ENCODE peak calls at places on chromosome X, in six cellular contexts. F, Y, N, R, T and Z are unnamed samples.

GRCh38 chrX:108270739-108271396 is 167.4 kb downstream of the COL4A6 start:
- DNase-seq in Y (no peak), N (peak), F (no peak), R (no peak), T (no peak), Z (no peak)

GRCh38 chrX:1488141-1488540 is 35.4 kb upstream of the ASMTL start:
- DNase-seq in R (no peak), T (no peak), F (no peak), Y (peak), N (no peak), Z (no peak)

GRCh38 chrX:105822138-105823091 is at the start of gene NRK:
- DNase-seq in T (no peak), R (peak), N (no peak), F (no peak), Y (peak), Z (no peak)

GRCh38 chrX:38868941-38869378 is 67.7 kb downstream of the MID1IP1 start:
- DNase-seq in N (no peak), T (no peak), F (no peak), R (no peak), Y (no peak), Z (no peak)

GRCh38 chrX:79270401-79270800 is 96.7 kb downstream of the ITM2A start:
- DNase-seq in T (no peak), R (no peak), N (no peak), Y (no peak), F (peak), Z (no peak)

GRCh38 chrX:39974228-39974627 is 123.5 kb downstream of the BCOR start:
- DNase-seq in R (no peak), N (no peak), T (no peak), F (no peak), Y (no peak), Z (no peak)

GRCh38 chrX:9341305-9342201 is 123.3 kb upstream of the TBL1X start:
- DNase-seq in T (no peak), R (no peak), F (peak), N (no peak), Y (peak), Z (no peak)

GRCh38 chrX:39518451-39519212 is 579.1 kb downstream of the BCOR start:
- DNase-seq in N (no peak), T (no peak), Y (peak), R (no peak), F (no peak), Z (no peak)

GRCh38 chrX:101764538-101764937 is 104.9 kb upstream of the ARMCX2 start:
- DNase-seq in N (no peak), T (no peak), Y (no peak), F (no peak), R (no peak), Z (no peak)

GRCh38 chrX:6803607-6804006 is 268.7 kb upstream of the VCX3A start:
- DNase-seq in N (no peak), F (no peak), T (no peak), Y (no peak), R (no peak), Z (no peak)

GRCh38 chrX:150303386-150304097 is 59.6 kb upstream of the MAMLD1 start:
- DNase-seq in R (no peak), F (no peak), N (no peak), T (no peak), Y (no peak), Z (no peak)

GRCh38 chrX:116862340-116862739 is 399.6 kb upstream of the CT83 start:
- DNase-seq in Y (no peak), F (no peak), N (no peak), R (no peak), T (no peak), Z (no peak)

DNA sequence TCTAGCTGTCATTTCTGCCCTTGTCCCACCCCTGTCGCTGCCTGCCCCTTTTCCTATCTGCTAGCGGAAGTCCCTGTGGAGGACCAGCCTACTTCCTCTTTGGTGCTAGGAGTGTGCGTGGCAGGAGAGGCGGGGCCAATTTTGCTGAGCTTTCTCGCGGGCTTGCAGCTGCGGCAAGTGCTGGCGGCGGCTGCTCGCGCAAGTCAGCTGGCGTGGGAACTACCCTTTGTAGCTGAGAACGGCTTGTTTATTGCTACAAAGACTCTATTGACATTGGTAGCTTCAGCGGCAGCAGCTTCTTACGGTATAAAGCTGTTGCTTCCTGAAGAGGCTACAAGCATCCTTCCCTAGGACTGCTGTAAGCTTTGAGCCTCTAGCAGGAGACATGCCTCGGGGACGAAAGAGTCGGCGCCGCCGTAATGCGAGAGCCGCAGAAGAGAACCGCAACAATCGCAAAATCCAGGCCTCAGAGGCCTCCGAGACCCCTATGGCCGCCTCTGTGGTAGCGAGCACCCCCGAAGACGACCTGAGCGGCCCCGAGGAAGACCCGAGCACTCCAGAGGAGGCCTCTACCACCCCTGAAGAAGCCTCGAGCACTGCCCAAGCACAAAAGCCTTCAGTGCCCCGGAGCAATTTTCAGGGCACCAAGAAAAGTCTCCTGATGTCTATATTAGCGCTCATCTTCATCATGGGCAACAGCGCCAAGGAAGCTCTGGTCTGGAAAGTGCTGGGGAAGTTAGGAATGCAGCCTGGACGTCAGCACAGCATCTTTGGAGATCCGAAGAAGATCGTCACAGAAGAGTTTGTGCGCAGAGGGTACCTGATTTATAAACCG is at the start of gene MAGEH1:
- DNase-seq in T (peak), Y (peak), N (peak), R (peak), F (peak), Z (no peak)
- TF ChIP-seq POLR2A in T (peak), Y (peak), N (peak), R (no peak), F (peak), Z (no peak)

DNA sequence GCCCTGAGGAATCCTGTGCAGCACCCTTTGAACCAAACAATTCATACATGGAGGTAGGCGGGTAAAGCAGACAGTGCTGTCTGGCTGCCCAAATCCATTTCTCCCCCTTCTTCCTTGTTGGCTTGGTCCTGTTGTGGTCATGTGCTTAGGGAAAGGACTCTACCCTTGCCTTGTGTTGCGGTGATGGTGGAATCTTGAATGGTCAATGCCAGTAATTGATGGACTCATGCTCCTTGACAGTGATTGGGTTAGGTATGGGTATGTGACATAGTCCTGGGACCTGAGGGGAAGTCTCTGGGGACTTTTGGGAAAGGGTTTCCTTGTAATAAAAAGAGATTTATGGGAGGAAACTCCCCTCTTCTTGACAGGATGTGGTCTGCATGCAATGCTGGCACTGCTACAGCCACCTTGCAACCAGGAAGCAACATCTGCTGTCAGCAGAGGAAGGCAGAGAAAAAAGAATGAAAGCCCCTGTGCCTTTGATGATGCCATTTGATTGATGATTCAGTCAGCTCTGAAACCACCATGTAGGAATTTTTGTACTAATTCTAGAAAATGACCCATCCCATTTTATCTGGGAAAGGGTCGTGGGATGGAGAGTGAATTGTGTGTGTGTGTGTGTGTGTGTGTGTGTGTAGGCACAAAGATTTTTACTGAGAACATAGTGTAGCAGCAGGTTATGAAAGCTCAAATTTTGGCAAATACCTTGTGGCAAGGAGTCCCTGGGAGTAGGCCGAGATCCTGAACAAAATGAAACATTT is 30.0 kb upstream of the HUWE1 start:
- DNase-seq in N (no peak), Y (no peak), T (no peak), F (no peak), R (no peak), Z (no peak)
- TF ChIP-seq POLR2A in N (no peak), Y (no peak), T (no peak), F (no peak), R (no peak), Z (no peak)

GRCh38 chrX:20141281-20142220 is at the start of gene EIF1AX:
- DNase-seq in N (peak), R (peak), F (peak), T (peak), Y (peak), Z (peak)
- TF ChIP-seq POLR2A in N (peak), R (peak), F (peak), T (peak), Y (peak), Z (no peak)

GRCh38 chrX:132217203-132218073 is 1.8 kb downstream of the RAP2C start:
- DNase-seq in Y (peak), R (peak), T (peak), N (peak), F (peak), Z (peak)
- TF ChIP-seq POLR2A in Y (peak), R (no peak), T (peak), N (no peak), F (peak), Z (no peak)

DNA sequence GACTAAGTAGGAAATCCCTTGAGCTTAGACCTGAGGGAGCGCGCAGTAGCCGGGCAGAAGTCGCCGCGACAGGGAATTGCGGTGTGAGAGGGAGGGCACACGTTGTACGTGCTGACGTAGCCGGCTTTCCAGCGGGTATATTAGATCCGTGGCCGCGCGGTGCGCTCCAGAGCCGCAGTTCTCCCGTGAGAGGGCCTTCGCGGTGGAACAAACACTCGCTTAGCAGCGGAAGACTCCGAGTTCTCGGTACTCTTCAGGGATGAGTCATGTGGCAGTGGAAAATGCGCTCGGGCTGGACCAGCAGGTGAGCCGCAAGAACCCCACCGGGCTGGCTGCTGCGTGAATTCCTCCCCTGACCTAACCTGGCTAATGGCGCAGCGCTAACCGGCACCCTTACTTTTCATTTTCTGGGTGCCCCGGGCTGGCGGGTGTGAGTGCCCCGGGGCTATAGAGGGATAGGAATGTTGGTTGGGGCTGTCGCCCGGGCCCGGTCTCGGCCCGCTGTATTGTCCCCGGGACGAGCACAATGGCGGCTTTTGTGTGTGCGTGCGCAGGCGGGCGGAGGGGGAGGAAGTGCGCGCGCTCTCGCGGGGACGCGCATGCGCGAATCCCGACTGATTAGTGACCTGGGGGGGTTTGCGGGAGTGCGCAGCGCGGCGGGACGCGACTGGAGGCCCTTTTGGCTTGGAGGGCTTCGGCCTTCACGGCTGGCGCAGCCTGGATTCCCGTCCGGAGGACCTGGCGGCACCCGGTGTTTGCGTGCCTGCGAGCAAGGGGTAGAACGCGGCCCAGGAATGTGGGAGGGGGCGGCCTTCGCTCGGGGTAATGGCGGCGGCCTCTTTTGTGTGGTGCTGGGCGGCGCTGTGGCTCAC is at the start of gene DDX3X:
- DNase-seq in F (peak), R (peak), N (peak), T (no peak), Y (peak), Z (peak)
- TF ChIP-seq POLR2A in F (peak), R (peak), N (peak), T (peak), Y (peak), Z (peak)

GRCh38 chrX:71364221-71364620 is 1.9 kb upstream of the TAF1 start:
- DNase-seq in R (no peak), F (no peak), N (no peak), Y (no peak), T (no peak), Z (no peak)

GRCh38 chrX:71367396-71367795 is 1.2 kb downstream of the TAF1 start:
- DNase-seq in N (no peak), Y (peak), T (no peak), R (no peak), F (peak), Z (no peak)

GRCh38 chrX:71366674-71367256 is 608 bp downstream of the TAF1 start:
- DNase-seq in F (peak), R (no peak), Y (peak), N (no peak), T (no peak), Z (no peak)

GRCh38 chrX:71365356-71365875 is 741 bp upstream of the TAF1 start:
- DNase-seq in N (no peak), T (no peak), Y (no peak), F (no peak), R (no peak), Z (no peak)

GRCh38 chrX:71365876-71366673 is at the start of gene TAF1:
- DNase-seq in N (peak), F (peak), R (peak), Y (peak), T (peak), Z (peak)
- TF ChIP-seq POLR2A in N (no peak), F (peak), R (no peak), Y (peak), T (peak), Z (no peak)

DNA sequence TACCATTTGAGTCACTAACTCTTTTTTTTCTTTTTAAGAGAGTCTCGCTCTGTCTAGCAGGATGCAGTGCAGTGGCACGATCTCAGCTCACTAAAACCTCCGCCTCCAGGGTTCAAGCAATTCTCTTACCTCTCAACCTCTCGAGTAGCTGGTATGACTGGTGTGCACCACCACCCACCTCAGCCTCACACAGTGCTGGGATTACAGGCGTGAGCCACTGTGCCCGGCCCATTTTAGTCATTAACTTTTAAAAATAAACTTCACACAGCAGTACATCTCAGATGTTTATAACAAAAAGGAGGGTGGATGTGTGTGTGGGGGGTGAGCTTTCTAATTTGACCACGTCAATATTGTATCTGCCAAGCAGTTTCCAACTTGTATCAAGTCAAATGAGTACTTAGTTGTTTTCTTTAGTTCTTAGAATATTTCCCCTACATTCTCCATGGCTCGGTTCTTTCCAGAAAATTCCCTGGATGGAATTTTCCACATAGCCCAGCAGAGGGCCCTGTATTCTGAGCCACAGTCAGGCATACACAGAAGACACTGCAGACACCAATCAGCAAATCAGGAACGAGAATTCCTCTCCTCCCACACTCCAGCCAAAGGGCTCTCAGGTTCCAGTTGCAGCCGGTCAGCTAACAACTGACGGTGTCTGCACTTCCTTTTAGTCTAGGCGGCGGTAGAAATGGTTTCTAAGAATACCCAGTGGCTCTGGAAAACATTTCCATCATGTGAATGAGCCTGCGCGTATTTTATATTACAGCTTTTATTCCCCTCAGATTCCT is 20.1 kb upstream of the ARAF start:
- DNase-seq in R (peak), Y (peak), T (peak), F (peak), N (peak), Z (peak)
- TF ChIP-seq POLR2A in R (no peak), Y (peak), T (no peak), F (peak), N (peak), Z (no peak)

GRCh38 chrX:130523460-130524394 is 121.9 kb downstream of the RBMX2 start:
- DNase-seq in T (peak), Y (peak), N (peak), R (no peak), F (no peak), Z (no peak)
- TF ChIP-seq POLR2A in T (no peak), Y (no peak), N (no peak), R (no peak), F (no peak), Z (no peak)

DNA sequence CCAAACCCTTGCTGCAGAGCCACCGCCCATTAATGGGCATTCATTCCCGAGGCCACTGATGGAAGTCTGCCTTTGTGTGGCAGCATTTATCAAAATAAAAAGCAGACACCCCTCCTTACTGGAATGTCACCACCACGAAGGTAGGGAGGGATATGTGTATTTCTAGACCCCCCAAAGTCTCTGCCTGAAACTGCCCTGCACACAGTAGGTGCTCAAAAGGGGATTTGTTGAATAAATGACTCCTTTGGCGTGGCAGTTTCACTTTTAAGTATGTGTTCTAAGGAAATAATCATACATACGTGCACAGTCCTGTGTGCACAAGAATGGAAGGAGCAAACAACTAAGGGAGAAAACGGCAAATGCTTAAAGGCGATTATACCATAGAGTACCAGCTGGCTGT is 23.6 kb upstream of the GLOD5 start:
- DNase-seq in F (no peak), N (no peak), Y (no peak), T (no peak), R (no peak), Z (no peak)
- TF ChIP-seq POLR2A in F (no peak), N (no peak), Y (no peak), T (peak), R (no peak), Z (no peak)

DNA sequence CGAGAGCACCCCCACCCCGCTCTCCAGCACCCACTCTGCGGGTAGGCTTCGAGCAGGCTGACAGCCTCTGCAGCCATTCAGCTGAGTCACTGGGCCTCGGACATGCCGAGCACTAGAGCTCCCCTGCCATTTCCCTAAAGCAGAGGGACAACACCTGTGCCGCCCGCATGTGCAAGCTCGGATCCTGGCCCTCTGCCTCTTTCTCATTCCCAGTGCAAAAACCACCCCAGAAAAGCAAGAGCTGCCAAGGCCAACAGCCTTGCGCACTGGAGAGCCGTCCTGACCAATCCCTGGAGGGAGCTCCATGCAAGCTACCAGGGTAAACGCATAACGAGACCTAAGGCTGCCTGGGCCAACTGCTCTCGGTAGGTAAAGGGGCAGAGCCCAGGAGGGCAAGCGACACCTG is 5.3 kb downstream of the HCFC1 start:
- DNase-seq in Y (peak), T (no peak), R (no peak), F (no peak), N (no peak), Z (no peak)
- TF ChIP-seq POLR2A in Y (peak), T (no peak), R (no peak), F (no peak), N (no peak), Z (no peak)